ENCODE peak calls at places on chromosomes 3 and 15, in four cellular contexts. Y, S, R and B are unnamed samples. For H3K4me1 and H3K27me3, the result is how much of the 10 kb centered on the place peaks cover.

GRCh38 chr15:92079647-92080255 is 226.2 kb downstream of the SLCO3A1 start:
- DNase-seq in S (no peak), Y (no peak), R (no peak), B (no peak)

GRCh38 chr3:98519351-98519750 is 3.4 kb downstream of the CLDND1 start:
- DNase-seq in R (peak), Y (no peak), S (no peak), B (peak)

GRCh38 chr15:94029495-94029894 is 201.9 kb upstream of the MCTP2 start:
- DNase-seq in Y (no peak), S (no peak), R (peak), B (peak)

GRCh38 chr3:152235709-152236298 is 32.9 kb upstream of the MBNL1 start:
- DNase-seq in R (peak), S (peak), Y (no peak), B (peak)

GRCh38 chr3:31004025-31004678 is 109.7 kb upstream of the GADL1 start:
- DNase-seq in Y (no peak), S (peak), R (peak), B (peak)

GRCh38 chr3:53072653-53073552 is 27.0 kb upstream of the SFMBT1 start:
- DNase-seq in Y (peak), S (peak), R (peak), B (peak)

GRCh38 chr3:69012836-69013255 is 638 bp downstream of the EOGT start:
- DNase-seq in R (peak), S (peak), Y (peak), B (peak)

GRCh38 chr3:64530434-64531049 is 157.3 kb downstream of the ADAMTS9 start:
- DNase-seq in S (peak), Y (peak), R (peak), B (peak)

GRCh38 chr3:10637342-10637741 is 132.0 kb upstream of the ATP2B2 start:
- DNase-seq in R (no peak), Y (no peak), S (no peak), B (no peak)

DNA sequence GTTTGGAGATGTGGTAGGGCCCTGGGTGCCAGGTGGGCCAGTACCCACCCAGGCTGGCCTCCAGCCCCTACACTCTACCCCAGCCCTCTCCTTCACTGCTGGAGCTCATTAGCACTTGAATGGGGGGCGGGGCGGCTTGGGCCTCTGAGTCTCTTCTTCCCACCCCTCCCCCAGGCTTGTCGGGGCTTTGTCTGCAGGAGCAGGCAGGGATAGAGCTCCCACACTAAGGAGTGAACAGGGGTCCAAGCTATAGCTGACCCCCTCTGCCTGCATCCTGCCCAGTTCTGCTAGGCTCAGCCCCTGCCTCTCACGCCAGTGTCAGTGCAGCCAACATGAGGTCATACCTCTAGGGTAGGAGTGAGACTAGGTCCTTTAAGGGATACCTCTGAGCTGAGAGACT is 5.2 kb downstream of the GNAI2 start:
- DNase-seq in R (no peak), Y (peak), S (no peak), B (no peak)
- H3K4me1 ChIP-seq in R (under half), Y (half or more), S (half or more), B (half or more)

GRCh38 chr3:147380996-147381376 is 25.4 kb downstream of the ZIC4 start:
- DNase-seq in R (no peak), S (no peak), Y (no peak), B (no peak)

GRCh38 chr3:147383617-147384016 is 22.7 kb downstream of the ZIC4 start:
- DNase-seq in S (no peak), R (no peak), Y (no peak), B (no peak)

GRCh38 chr3:147380271-147380995 is 25.9 kb downstream of the ZIC4 start:
- DNase-seq in Y (no peak), R (no peak), S (no peak), B (no peak)

GRCh38 chr3:147379651-147380050 is 26.7 kb downstream of the ZIC4 start:
- DNase-seq in R (no peak), S (no peak), Y (no peak), B (no peak)

DNA sequence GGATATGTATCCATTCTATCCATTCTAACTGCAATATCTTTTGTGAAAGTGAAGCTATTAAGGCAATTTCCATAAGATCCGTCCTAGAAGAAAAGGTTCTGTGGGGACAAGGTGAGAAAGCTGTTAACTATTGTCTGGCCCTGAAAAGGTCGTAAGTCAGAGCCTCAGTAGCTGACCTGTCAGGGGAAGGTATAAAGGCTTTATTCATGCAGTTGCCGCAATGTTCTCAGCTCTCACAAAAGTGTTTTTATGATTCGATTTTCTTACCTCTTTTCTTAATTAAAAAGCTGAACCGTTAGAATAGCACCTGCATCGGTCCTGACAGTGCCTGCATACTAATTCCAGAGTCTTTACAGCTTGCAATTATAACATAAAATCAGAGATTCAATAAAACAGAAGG is 24.7 kb downstream of the ZIC4 start:
- DNase-seq in R (no peak), Y (no peak), S (no peak), B (no peak)
- H3K27me3 ChIP-seq in R (half or more), Y (under half), S (half or more), B (half or more)

DNA sequence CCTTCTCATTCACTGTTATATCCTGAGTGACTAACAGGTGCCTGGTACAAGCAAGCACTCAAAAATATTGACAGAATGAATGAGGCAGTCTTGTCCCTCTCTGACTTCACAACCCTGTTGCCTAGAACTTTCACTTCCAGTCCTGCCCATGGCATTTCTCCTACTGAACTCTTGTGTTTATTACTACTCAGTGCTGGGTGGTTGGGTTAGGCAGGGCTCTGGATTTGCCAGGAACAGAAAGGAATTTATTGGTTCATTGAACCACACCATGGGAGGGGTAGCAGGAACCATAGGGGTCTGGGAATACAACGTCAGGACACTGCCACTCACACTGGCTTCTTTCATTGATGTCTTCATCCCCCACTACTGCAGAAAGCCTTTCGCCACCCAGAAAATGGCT is 41.9 kb upstream of the SEMA4B start:
- DNase-seq in Y (no peak), S (no peak), R (no peak), B (no peak)
- H3K4me1 ChIP-seq in Y (under half), S (under half), R (under half), B (under half)

DNA sequence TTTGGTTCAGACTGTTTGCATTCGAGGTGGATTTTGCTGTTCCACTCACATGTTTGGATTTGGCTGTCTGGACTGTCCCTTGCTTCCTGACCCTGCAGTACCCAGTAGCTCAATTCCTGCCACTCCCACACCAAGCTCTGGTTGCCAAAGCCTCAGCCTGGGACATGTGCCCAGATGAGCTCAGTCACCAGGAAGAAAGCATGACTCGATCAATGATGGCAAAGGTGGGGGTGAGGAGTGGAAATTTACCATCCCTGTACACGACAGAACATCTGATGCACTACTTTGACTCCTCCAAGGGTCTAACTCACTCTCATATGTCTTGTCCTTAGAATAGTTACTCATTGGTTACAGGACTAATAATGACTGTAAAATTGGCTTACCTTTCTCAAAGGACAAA is 45.2 kb downstream of the ZNF385D start:
- DNase-seq in R (peak), S (no peak), Y (no peak), B (peak)
- H3K27me3 ChIP-seq in R (under half), S (under half), Y (under half), B (under half)

GRCh38 chr15:49255966-49256759 is 86.1 kb downstream of the GALK2 start:
- DNase-seq in S (no peak), Y (no peak), R (no peak), B (no peak)
- H3K4me1 ChIP-seq in S (under half), Y (under half), R (under half), B (under half)

DNA sequence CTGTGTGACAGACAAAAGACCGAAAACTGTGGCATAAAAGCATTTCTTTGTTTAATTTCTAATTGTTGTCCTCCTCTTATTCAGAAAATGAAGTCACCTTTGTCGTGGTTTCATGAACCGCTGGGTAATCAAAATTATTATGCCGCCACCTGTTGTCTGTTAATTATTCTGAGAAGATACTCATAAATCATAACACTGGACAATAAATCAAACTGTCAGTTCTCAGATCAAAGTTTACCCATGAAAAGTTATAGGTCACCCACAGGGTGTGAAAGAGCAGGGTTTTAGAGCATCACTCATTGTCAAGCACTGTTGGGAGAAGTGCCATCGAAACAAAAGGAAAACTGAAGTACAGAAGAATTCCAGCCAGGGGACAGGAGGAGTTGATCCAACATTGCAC is 474.3 kb downstream of the NR2F2 start:
- DNase-seq in Y (no peak), S (no peak), R (no peak), B (no peak)
- H3K27me3 ChIP-seq in Y (under half), S (under half), R (under half), B (under half)

DNA sequence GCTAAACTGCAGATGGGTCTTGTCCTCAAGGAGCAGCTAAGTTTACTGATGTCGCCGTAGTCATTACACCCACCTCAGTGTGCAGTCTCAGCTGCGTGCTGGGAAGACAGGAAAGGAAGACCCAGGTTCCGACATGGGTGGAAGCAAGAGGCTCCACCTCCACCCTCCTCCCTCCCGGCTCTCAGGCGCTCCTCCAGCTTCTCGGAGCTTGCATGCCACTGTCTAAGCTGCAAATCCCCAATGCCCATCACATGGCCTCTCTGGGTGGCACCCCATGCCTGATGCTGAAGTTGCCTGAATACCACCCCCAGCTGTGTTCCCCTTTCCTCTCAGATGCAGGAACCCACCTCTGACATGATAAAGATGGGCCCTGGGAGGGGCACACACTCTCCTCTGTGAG is 58.5 kb downstream of the MGLL start:
- DNase-seq in S (no peak), R (no peak), Y (no peak), B (no peak)
- H3K4me1 ChIP-seq in S (under half), R (under half), Y (under half), B (under half)

GRCh38 chr3:158108596-158108995 is 1.3 kb upstream of the RSRC1 start:
- DNase-seq in R (no peak), Y (no peak), S (no peak), B (no peak)

GRCh38 chr3:158109295-158109803 is 540 bp upstream of the RSRC1 start:
- DNase-seq in R (no peak), Y (no peak), S (no peak), B (no peak)

GRCh38 chr3:158106773-158107461 is 697 bp upstream of the SHOX2 start:
- DNase-seq in S (peak), R (no peak), Y (no peak), B (no peak)

GRCh38 chr3:158105710-158106438 is at the start of gene SHOX2:
- DNase-seq in S (no peak), R (peak), Y (no peak), B (no peak)

DNA sequence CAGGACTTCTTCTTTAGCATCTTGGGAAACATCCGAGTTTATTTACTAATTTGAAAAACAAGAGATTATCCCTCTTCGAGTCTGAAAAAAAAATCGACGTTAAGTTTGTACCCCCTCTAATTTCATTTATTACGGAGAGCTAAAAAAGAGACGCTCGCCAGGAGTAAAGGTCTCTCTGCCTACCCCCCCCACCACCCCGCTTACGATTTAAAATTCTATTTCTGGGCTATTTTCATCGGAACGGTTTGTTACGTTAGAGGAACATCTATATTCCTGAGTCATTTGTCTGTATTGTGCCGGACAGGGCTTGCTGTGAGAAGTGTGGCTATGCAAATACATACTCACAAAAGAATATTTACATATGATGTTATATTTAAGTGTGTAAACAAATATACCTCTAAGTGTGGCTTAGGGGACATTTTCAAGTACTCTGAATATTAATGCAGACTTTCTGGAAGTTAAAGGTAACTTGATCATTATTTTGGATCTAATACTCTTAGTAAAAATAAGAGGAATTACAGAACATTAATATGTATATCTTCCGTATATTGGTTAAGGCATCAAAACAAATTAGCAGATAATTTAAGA is 1.4 kb upstream of the SHOX2 start:
- DNase-seq in R (no peak), S (peak), Y (no peak), B (no peak)
- H3K27me3 ChIP-seq in R (under half), S (under half), Y (half or more), B (half or more)

GRCh38 chr3:77158701-77159100 is 118.8 kb downstream of the ROBO2 start:
- DNase-seq in Y (no peak), S (no peak), R (no peak), B (no peak)

GRCh38 chr3:77159182-77159581 is 119.3 kb downstream of the ROBO2 start:
- DNase-seq in S (no peak), R (no peak), Y (no peak), B (no peak)

DNA sequence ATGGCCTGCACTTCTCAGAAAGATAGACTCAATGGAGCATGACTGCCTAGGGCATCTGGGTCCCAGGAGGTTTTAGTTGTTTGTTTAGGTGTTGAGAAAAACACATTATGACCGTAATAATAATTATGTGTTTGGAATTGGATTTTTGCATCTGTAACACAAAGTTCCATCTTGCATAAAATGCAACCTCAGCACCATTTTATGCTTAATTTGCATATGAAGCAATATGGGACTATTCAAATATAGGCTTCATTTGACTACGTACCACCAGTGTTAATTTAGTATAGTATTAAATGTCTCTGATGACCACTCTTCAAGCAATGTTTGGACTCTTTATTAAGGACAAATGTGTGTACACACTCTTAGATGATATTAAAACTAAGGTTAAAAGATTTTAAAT is 121.2 kb downstream of the ROBO2 start:
- DNase-seq in S (no peak), R (no peak), Y (no peak), B (no peak)
- H3K4me1 ChIP-seq in S (under half), R (under half), Y (under half), B (under half)

DNA sequence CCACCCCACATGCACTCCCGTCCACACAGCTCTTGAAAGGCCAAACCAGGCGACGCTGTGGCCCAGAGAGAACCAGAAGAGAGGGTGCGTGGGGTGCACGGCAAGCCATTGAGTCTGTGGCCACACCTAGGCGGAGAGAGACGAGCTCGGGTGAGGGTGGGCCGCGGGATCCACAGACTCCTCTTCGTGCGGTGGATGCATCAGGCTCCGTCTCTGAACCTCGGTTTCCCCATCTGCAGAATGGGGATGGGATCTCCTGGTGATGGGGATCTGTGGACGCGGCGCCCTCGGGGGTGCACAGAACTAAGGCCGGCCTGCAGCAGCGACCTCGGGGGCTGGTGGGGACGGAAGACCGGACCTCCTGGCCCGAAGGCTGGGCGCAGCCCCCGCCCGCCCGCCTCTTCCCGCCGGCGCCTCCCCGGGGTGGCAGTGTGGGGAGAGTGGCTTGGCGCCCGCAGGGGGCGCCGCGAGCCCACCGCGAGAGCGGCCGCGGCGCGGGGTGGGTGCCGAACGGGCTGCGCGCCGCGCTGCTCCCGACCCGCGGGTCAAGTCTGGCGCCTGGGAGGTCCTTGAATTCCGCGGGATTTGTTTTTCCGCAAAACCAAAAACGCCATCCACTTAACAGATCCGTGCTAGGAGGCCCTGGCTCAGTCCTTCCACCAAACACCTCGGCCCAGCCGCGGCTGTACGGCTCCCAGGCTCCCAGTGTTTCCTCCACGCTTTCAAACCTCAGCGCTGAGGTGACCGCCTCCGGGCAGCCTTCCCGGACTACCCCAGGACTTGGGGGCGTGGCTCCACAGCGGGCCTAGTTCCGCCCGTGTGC is 13.2 kb upstream of the ADPGK start:
- DNase-seq in R (peak), S (peak), Y (peak), B (no peak)
- H3K27me3 ChIP-seq in R (under half), S (under half), Y (under half), B (under half)